ENCODE peak calls at places on chromosomes 3 and 15, in nine cellular contexts. J is SJSA1, I is fibroblast of pulmonary artery, L is cardiac muscle cell, U is heart left ventricle, V is astrocyte of the cerebellum, K is fibroblast of lung, P is retinal pigment epithelial cell, Y is aorta. Z is an unnamed sample.

GRCh38 chr3:157130138-157130880 is 29.6 kb downstream of the CCNL1 start:
- DNase-seq in U (peak), L (peak), V (peak), K (peak), Y (peak), I (peak), P (no peak), J (peak), Z (peak)

GRCh38 chr3:184600685-184601377 is 39.2 kb downstream of the EPHB3 start:
- DNase-seq in U (no peak), K (no peak), L (no peak), I (no peak), J (no peak), V (no peak), P (no peak), Y (no peak), Z (no peak)

GRCh38 chr3:123064914-123065313 is 1.9 kb upstream of the PDIA5 start:
- DNase-seq in U (no peak), V (no peak), J (no peak), I (no peak), Y (no peak), P (no peak), K (no peak), L (no peak), Z (no peak)

GRCh38 chr3:32255345-32255744 is 16.9 kb downstream of the CMTM8 start:
- DNase-seq in V (no peak), Y (no peak), P (no peak), J (no peak), K (no peak), I (no peak), L (no peak), U (no peak), Z (no peak)

GRCh38 chr15:90482124-90483011 is 47.4 kb upstream of the CRTC3 start:
- DNase-seq in J (peak), I (peak), P (no peak), L (peak), U (peak), K (peak), V (peak), Y (no peak), Z (no peak)

GRCh38 chr3:184780981-184781515 is 30.9 kb upstream of the VPS8 start:
- DNase-seq in Y (no peak), I (no peak), K (no peak), P (no peak), U (no peak), J (peak), L (no peak), V (no peak), Z (no peak)

GRCh38 chr15:86846059-86846458 is 766.4 kb downstream of the AGBL1 start:
- DNase-seq in U (no peak), V (no peak), I (no peak), P (no peak), J (no peak), K (no peak), Y (no peak), L (no peak), Z (no peak)

GRCh38 chr3:194836676-194837075 is 151.0 kb downstream of the FAM43A start:
- DNase-seq in V (no peak), K (no peak), J (no peak), Y (no peak), I (no peak), P (no peak), U (no peak), L (no peak), Z (no peak)

GRCh38 chr15:74489518-74490338 is 28.8 kb upstream of the UBL7 start:
- DNase-seq in V (no peak), I (peak), L (peak), P (no peak), J (peak), K (peak), U (peak), Y (peak), Z (peak)

GRCh38 chr3:63655519-63655918 is 3.0 kb downstream of the SNTN start:
- DNase-seq in P (peak), J (peak), K (peak), V (peak), Y (no peak), U (no peak), L (peak), I (peak), Z (no peak)

GRCh38 chr3:157495846-157496245 is 7.4 kb downstream of the VEPH1 start:
- DNase-seq in I (no peak), L (no peak), P (no peak), Y (no peak), J (no peak), V (no peak), K (no peak), U (no peak), Z (no peak)

GRCh38 chr3:51311055-51311454 is 74.0 kb upstream of the MANF start:
- DNase-seq in J (peak), P (no peak), Y (no peak), U (no peak), K (peak), I (peak), V (peak), L (peak), Z (no peak)

GRCh38 chr3:58258392-58259040 is 20.9 kb downstream of the ABHD6 start:
- DNase-seq in L (no peak), J (no peak), P (no peak), I (no peak), U (no peak), Y (no peak), V (no peak), K (no peak), Z (no peak)

GRCh38 chr3:196012481-196012880 is 69.4 kb downstream of the TFRC start:
- DNase-seq in U (no peak), K (no peak), P (no peak), V (no peak), L (peak), J (no peak), I (peak), Y (no peak), Z (no peak)

GRCh38 chr3:89372456-89372855 is 265.0 kb downstream of the EPHA3 start:
- DNase-seq in L (peak), K (no peak), I (no peak), P (no peak), V (peak), Y (no peak), U (no peak), J (no peak), Z (no peak)

GRCh38 chr3:15401936-15402335 is 25.4 kb downstream of the METTL6 start:
- DNase-seq in K (no peak), U (no peak), Y (no peak), L (no peak), V (no peak), J (no peak), I (no peak), P (no peak), Z (no peak)

GRCh38 chr3:126952983-126953660 is 29.8 kb upstream of the PLXNA1 start:
- DNase-seq in V (no peak), J (no peak), L (no peak), P (no peak), I (no peak), Y (peak), U (no peak), K (no peak), Z (no peak)

GRCh38 chr15:74317820-74318375 is 49.5 kb downstream of the CYP11A1 start:
- DNase-seq in L (peak), U (peak), K (peak), V (peak), P (no peak), Y (peak), I (peak), J (peak), Z (peak)

GRCh38 chr3:186826316-186826977 is 16.1 kb upstream of the ADIPOQ start:
- DNase-seq in I (no peak), K (no peak), Y (no peak), V (no peak), U (no peak), P (no peak), J (no peak), L (no peak), Z (no peak)

GRCh38 chr3:194396897-194397756 is 1.9 kb downstream of the GP5 start:
- DNase-seq in U (no peak), K (peak), L (peak), I (no peak), V (no peak), Y (no peak), J (no peak), P (no peak), Z (no peak)

GRCh38 chr3:51997935-51998596 is 2.4 kb upstream of the RPL29 start:
- DNase-seq in L (no peak), I (no peak), P (peak), U (no peak), V (no peak), Y (no peak), J (no peak), K (no peak), Z (no peak)

GRCh38 chr3:190701096-190701532 is 161.4 kb downstream of the GMNC start:
- DNase-seq in U (no peak), K (peak), P (peak), L (peak), Y (no peak), I (peak), J (peak), V (peak), Z (peak)

GRCh38 chr15:31079519-31079918 is 22.0 kb downstream of the TRPM1 start:
- DNase-seq in K (no peak), L (no peak), U (no peak), P (no peak), V (no peak), Y (no peak), J (no peak), I (no peak), Z (no peak)

GRCh38 chr3:49277357-49277723 is 308 bp upstream of the C3orf62 start:
- DNase-seq in I (peak), V (no peak), K (no peak), L (no peak), U (no peak), Y (no peak), P (no peak), J (peak), Z (no peak)

DNA sequence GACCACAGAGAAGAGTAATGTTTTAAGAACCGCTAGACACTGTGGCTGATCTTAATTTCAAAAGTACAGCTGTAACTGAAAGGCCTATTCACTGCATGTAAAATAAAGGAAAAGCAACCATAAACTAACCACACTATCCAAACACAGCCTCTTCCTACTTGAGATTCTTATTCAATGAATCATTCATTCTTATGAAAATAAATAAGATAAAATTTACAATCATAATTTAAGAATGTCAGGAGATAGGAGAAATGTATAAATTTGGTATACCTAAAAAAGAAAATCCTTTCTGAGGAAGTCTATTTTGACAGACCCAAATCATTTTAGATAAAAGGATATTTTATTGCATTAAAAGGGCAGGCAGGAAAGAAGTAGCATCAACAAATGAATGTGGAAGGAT is 533.5 kb upstream of the ZNF385D start:
- DNase-seq in V (peak), L (peak), J (no peak), U (no peak), K (peak), I (peak), Y (no peak), P (no peak), Z (no peak)
- H3K4me3 ChIP-seq in V (no peak), L (no peak), J (no peak), U (no peak), K (no peak), I (no peak), Y (no peak), P (no peak), Z (no peak)

GRCh38 chr15:88509321-88509720 is 37.2 kb downstream of the DET1 start:
- DNase-seq in V (no peak), Y (no peak), K (no peak), U (no peak), P (no peak), J (no peak), L (no peak), I (no peak), Z (no peak)
- H3K4me3 ChIP-seq in V (no peak), Y (no peak), K (no peak), U (no peak), P (no peak), J (no peak), L (no peak), I (no peak), Z (no peak)

DNA sequence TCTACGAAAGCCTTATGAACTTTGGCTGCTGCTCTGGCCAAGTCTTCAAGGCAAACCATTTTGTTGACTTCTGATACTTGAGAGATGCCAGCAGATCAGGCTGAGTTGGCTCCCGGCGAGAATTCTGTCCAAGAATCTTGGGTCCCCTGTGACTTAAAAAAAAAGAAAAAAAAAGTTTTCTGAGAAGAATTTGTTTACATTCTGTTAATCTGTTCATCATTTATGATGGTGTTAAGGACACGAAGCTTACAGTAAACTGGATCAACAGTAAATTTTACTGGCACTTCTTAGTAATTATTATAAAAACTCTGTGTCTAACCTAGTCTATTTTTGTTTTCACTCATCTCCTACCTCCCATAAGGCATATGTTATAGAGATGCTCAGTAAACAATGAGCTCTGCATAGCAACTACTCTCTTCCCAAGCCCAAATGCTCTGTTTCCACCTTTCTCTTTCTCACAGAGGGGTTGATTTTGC is 320.9 kb upstream of the RASGRP1 start:
- DNase-seq in J (peak), U (no peak), L (peak), V (no peak), Y (no peak), P (no peak), K (peak), I (peak), Z (no peak)
- H3K4me3 ChIP-seq in J (no peak), U (no peak), L (no peak), V (no peak), Y (no peak), P (no peak), K (no peak), I (peak), Z (no peak)

DNA sequence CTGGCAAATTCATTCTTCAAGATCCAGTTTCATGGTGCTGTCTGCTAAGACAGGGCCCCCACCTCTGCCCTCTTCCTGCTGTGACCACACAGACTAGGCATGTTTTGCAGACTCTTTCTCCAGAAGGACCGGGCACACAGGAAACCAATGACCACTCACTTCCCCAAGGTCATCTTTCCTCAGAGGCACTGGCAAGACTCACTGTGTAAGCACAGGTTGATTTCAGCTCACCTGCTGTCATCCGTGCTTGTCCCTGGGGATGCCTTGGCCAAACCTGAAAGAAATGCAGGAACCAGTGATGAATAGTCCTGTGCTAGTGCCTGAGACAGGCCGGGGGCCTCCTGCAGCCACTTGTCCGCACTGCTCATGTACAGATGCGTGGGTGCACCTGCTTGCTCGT is 33.5 kb downstream of the ALS2CL start:
- DNase-seq in J (no peak), P (no peak), U (no peak), Y (no peak), L (no peak), V (no peak), I (no peak), K (no peak), Z (no peak)
- H3K4me3 ChIP-seq in J (no peak), P (no peak), U (no peak), Y (no peak), L (no peak), V (no peak), I (no peak), K (no peak), Z (no peak)